ENCODE peak calls at places on chromosomes 2 and 18, in ten cellular contexts. X is fibroblast of lung; R is PC-3; C is K562; U is neuronal stem cell; Z is heart right ventricle; W is GM23248; O is PC-9; F is CD4-positive, CD25-positive, alpha-beta regulatory T cell; Y is stomach. G is an unnamed sample. For H3K27me3, the result is how much of the 10 kb centered on the place peaks cover.

GRCh38 chr2:231187736-231188505 is 10.5 kb upstream of the ARMC9 start:
- DNase-seq in O (no peak), X (peak), C (no peak), R (no peak), Y (peak), U (no peak), W (peak), Z (peak), F (no peak), G (no peak)

GRCh38 chr2:63189026-63189425 is 138.4 kb downstream of the OTX1 start:
- DNase-seq in X (peak), C (peak), F (no peak), W (peak), U (no peak), R (peak), O (peak), Z (no peak), Y (no peak), G (peak)

GRCh38 chr2:45826889-45827635 is 175.6 kb downstream of the PRKCE start:
- DNase-seq in F (no peak), Z (peak), C (no peak), U (no peak), X (peak), O (no peak), W (peak), Y (peak), R (peak), G (no peak)

GRCh38 chr18:7778181-7778580 is 211.1 kb downstream of the PTPRM start:
- DNase-seq in R (peak), X (peak), F (no peak), U (no peak), O (no peak), Y (no peak), W (no peak), C (no peak), Z (no peak), G (no peak)

GRCh38 chr2:71923143-71923525 is 224.5 kb downstream of the CYP26B1 start:
- DNase-seq in O (no peak), F (no peak), W (peak), R (no peak), C (no peak), U (no peak), X (no peak), Y (no peak), Z (no peak), G (no peak)

GRCh38 chr2:677056-677949 is at the start of gene TMEM18:
- DNase-seq in O (peak), F (peak), Z (no peak), X (peak), R (peak), Y (peak), W (peak), U (peak), C (peak), G (peak)

GRCh38 chr2:48844418-48845155 is 89.1 kb upstream of the LHCGR start:
- DNase-seq in C (no peak), W (peak), Z (no peak), O (no peak), F (no peak), Y (no peak), U (no peak), R (no peak), X (peak), G (no peak)

GRCh38 chr18:59961086-59961485 is 61.3 kb downstream of the PMAIP1 start:
- DNase-seq in C (peak), F (no peak), Y (no peak), Z (no peak), R (no peak), X (no peak), U (no peak), W (no peak), O (no peak), G (no peak)

GRCh38 chr18:6396276-6396675 is 18.4 kb downstream of the L3MBTL4 start:
- DNase-seq in Y (no peak), Z (no peak), X (no peak), F (no peak), R (no peak), U (no peak), C (no peak), W (no peak), O (no peak), G (no peak)

GRCh38 chr2:71347517-71347916 is 15.9 kb downstream of the ZNF638 start:
- DNase-seq in Z (no peak), F (no peak), U (no peak), R (peak), X (peak), Y (no peak), W (peak), O (no peak), C (no peak), G (no peak)

GRCh38 chr2:25314514-25315315 is 27.0 kb downstream of the DNMT3A start:
- DNase-seq in Z (peak), W (no peak), O (peak), R (no peak), C (no peak), F (peak), Y (peak), U (peak), X (peak), G (peak)

GRCh38 chr2:174334278-174334715 is 457 bp upstream of the SP9 start:
- DNase-seq in U (peak), F (no peak), W (no peak), X (no peak), Z (no peak), C (no peak), Y (no peak), O (no peak), R (no peak), G (no peak)
- H3K27me3 ChIP-seq in U (half or more), F (half or more), W (under half), X (half or more), Z (half or more), C (under half), Y (half or more), O (under half), R (under half), G (half or more)

DNA sequence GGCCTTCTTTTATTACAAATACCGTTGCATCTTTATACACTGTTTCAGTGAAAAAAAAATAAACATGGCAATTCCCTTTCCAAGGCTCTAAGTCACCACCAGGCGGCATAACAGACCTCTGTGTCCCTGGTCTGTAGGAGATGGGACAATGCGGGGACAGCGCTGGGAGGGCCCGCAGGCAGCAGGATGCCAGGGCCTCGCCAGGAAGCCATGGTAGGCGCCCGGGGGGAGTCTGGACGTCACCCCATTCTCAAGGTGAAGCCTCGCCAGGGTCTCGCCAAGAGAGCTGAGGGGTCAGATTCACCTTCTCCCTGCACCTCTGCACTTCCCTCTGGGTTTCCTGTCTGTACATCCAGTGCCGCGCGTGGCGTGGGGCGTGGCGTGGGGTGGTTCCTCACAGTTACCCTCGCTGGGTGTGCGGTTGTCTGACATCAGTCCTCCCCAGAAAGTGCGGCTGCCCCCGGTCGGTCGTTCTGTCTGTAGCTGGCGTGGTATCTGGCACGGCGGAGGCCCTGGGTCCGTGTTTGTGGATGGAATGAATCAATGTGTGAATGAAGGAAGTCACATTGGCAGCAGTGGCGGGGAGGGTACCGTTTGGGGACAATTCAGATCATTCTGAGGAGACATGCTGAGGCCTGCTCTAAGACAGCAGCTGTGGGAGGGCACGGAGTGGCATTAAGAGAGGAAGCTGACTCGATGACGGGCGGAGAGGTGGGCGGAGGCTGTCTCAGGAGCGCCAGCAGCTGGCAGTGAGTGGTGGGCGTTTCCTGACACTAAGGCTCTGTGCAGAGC is 45.9 kb downstream of the LRRFIP1 start:
- DNase-seq in Z (peak), U (no peak), W (peak), O (peak), Y (peak), C (peak), F (peak), R (peak), X (peak), G (peak)
- H3K4me3 ChIP-seq in Z (no peak), U (no peak), W (peak), O (peak), Y (peak), C (no peak), F (peak), R (peak), X (no peak), G (no peak)

GRCh38 chr2:142142595-142142994 is 11.8 kb upstream of the LRP1B start:
- DNase-seq in R (no peak), X (no peak), F (no peak), Z (no peak), U (no peak), W (no peak), O (no peak), C (no peak), Y (no peak), G (no peak)
- H3K27me3 ChIP-seq in R (under half), X (under half), F (under half), Z (under half), U (under half), W (under half), O (under half), C (under half), Y (under half), G (under half)

DNA sequence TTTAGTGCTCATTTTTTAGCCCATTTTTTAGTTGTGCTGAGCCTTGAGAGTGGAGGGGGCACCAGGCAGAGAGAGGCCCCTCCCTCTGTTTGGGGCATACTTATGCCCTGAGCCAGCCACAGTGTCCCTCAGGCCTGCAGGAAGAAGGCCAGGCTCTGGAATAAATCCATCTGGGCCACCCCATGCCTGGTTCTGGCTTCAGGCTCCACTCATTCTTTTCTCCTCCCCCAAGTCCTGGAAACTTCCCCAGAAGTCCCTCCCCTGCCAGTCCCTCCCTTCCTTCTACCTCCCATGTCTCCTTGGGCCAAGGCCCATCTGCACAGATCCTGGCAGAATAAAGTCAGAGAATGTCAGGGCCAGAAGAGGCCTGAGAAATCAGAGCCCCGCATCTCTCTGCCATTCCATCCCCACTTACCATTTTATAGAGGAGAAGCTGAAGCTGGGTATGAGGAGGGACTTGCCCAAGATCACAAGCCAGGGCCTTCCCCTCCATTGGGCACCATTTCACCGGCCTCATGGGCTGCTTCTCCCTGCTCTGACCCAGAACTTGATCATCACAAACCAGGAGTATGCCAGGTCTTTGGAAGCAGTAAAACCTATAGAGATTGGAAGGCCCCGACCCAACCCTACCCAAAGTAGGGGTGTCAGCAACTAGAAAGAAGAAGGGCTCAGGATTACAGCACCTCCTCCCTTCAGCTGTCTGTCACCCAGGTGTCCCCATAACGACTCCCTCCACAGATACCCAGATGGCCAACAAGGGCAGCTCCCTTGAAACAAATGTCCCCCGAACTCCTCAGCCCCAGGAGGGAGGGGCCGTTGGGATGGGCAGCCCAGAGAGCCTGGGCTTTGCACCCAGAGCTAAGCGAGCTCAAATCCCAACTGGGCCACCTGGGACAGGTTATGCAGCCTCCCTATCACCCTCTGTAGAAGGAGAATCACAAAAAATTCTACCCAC is 108.4 kb downstream of the POLR1A start:
- DNase-seq in W (peak), X (no peak), R (no peak), Z (peak), O (no peak), U (no peak), C (peak), Y (no peak), F (no peak), G (no peak)
- H3K4me3 ChIP-seq in W (no peak), X (no peak), R (no peak), Z (no peak), O (no peak), U (no peak), C (no peak), Y (no peak), F (no peak), G (no peak)

GRCh38 chr2:36653967-36654694 is 42.4 kb upstream of the VIT start:
- DNase-seq in W (peak), Z (no peak), Y (no peak), U (no peak), F (no peak), X (no peak), C (no peak), R (no peak), O (no peak), G (no peak)
- H3K27me3 ChIP-seq in W (under half), Z (under half), Y (under half), U (under half), F (under half), X (under half), C (under half), R (under half), O (under half), G (under half)

GRCh38 chr2:232632229-232632903 is 1.0 kb upstream of the EFHD1 start:
- DNase-seq in X (no peak), Z (peak), U (no peak), W (no peak), R (no peak), F (no peak), C (peak), O (no peak), Y (no peak), G (peak)
- H3K4me3 ChIP-seq in X (no peak), Z (peak), U (peak), W (peak), R (peak), F (no peak), C (peak), O (peak), Y (peak), G (peak)

DNA sequence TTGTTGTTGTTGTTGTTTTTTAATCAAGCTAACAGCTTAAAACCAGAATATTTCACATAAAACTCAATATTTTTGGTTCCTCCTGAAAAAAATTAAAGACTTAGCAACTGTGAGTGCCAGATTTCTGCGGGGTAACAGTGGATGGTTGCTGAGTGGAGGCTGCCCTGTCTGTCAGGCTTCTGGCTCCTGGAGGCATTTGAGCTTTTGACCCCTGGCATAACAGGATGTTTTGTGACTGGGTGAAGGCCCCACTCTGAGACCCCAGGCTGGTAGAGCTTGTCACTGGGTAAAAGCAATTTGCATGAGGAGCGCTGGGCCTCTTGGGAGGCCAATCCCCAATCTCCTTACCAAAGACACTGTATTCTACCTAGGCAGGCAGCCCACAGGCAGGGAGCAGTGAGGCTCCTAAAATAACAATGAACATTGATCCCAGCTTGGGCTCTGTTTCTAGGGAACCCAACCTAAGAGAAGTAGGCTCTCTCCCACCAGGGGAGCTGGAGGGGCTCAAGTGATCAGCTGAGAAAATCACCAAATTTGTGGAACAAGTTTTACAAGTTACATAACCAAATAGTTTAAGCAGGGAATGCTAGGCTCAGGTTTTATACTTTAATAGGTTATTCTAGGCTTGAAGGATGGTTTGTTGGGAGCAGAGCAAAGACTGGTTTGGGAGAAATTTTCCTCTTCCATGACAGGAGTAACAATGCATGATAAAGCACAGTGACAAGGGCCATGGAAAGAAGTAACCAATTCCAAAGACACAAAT is 5.9 kb upstream of the SPRED2 start:
- DNase-seq in R (no peak), Z (no peak), W (no peak), O (no peak), F (no peak), Y (no peak), C (no peak), U (peak), X (no peak), G (peak)
- H3K27me3 ChIP-seq in R (under half), Z (under half), W (under half), O (under half), F (under half), Y (under half), C (under half), U (under half), X (under half), G (under half)

GRCh38 chr18:51044928-51045587 is 15.0 kb downstream of the SMAD4 start:
- DNase-seq in R (no peak), C (peak), U (peak), O (no peak), Z (no peak), W (peak), X (no peak), Y (no peak), F (no peak), G (no peak)
- H3K4me3 ChIP-seq in R (no peak), C (no peak), U (no peak), O (no peak), Z (no peak), W (peak), X (no peak), Y (no peak), F (peak), G (no peak)

DNA sequence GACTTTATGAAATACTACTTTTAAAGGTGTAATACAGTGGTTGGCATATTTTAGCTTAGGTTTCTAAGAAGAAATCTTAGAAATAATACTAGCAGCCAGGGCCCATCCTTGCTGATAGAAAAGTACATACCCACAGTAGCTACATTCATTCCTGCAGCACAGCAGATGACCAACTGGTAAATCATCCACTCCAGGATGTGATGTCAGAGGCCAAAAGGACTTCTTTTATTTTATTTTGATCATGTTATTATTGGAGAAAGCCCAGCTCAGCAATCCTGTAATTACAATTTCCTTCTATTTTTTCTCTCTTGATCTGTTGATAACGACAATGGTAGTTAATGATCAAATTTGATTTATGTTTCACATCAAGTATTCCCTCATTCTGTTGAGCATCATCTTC is 18.0 kb upstream of the TTN start:
- DNase-seq in F (no peak), W (peak), Z (no peak), U (no peak), Y (no peak), O (no peak), X (peak), C (no peak), R (peak), G (no peak)
- H3K27me3 ChIP-seq in F (under half), W (under half), Z (under half), U (under half), Y (under half), O (under half), X (under half), C (under half), R (under half), G (under half)

G was measured in H7.